ENCODE peak calls at places on chromosomes 5 and 9, in four cellular contexts. U is trophoblast cell, N is cardiac muscle cell, Q is MM.1S. W is an unnamed sample.

GRCh38 chr9:113634597-113635515 is 171.3 kb downstream of the RGS3 start:
- DNase-seq in U (no peak), N (no peak), Q (no peak), W (no peak)

GRCh38 chr5:172044631-172045314 is 38.3 kb upstream of the FBXW11 start:
- DNase-seq in U (no peak), N (no peak), Q (no peak), W (no peak)

GRCh38 chr9:76912631-76913275 is 6.8 kb upstream of the PRUNE2 start:
- DNase-seq in U (no peak), N (peak), Q (no peak), W (no peak)

GRCh38 chr5:109191153-109191558 is 218.6 kb downstream of the PJA2 start:
- DNase-seq in U (no peak), N (peak), Q (peak), W (no peak)

GRCh38 chr5:90638878-90639277 is 80.3 kb downstream of the ADGRV1 start:
- DNase-seq in U (no peak), N (no peak), Q (peak), W (no peak)

GRCh38 chr5:66969963-66970362 is 226.6 kb downstream of the CD180 start:
- DNase-seq in U (no peak), N (no peak), Q (no peak), W (no peak)

GRCh38 chr9:12166511-12166910 is 526.7 kb upstream of the TYRP1 start:
- DNase-seq in U (no peak), N (no peak), Q (no peak), W (no peak)

GRCh38 chr9:99052849-99053715 is 51.8 kb upstream of the TGFBR1 start:
- DNase-seq in U (no peak), N (no peak), Q (peak), W (no peak)

GRCh38 chr9:136769710-136770191 is 5.4 kb upstream of the LCN15 start:
- DNase-seq in U (no peak), N (peak), Q (peak), W (no peak)

GRCh38 chr5:98772415-98773213 is 849 bp upstream of the RGMB start:
- DNase-seq in U (peak), N (peak), Q (peak), W (peak)

GRCh38 chr5:34734321-34734720 is 78.2 kb downstream of the RAI14 start:
- DNase-seq in U (no peak), N (peak), Q (no peak), W (no peak)

GRCh38 chr5:140224658-140225057 is 49.7 kb downstream of the CYSTM1 start:
- DNase-seq in U (no peak), N (no peak), Q (no peak), W (no peak)

GRCh38 chr5:66540078-66540477 is 56.1 kb upstream of the MAST4 start:
- DNase-seq in U (no peak), N (no peak), Q (no peak), W (no peak)

GRCh38 chr5:100803391-100803790 is 99.7 kb downstream of the ST8SIA4 start:
- DNase-seq in U (no peak), N (peak), Q (no peak), W (no peak)

GRCh38 chr9:133558191-133559126 is 24.0 kb downstream of the ADAMTSL2 start:
- DNase-seq in U (peak), N (peak), Q (peak), W (no peak)

GRCh38 chr5:149372041-149372805 is 6.9 kb downstream of the IL17B start:
- DNase-seq in U (no peak), N (no peak), Q (no peak), W (no peak)

GRCh38 chr9:92155221-92155620 is 40.0 kb upstream of the SPTLC1 start:
- DNase-seq in U (no peak), N (no peak), Q (no peak), W (no peak)

GRCh38 chr5:36300927-36301540 is 668 bp downstream of the RANBP3L start:
- DNase-seq in U (no peak), N (no peak), Q (peak), W (no peak)

DNA sequence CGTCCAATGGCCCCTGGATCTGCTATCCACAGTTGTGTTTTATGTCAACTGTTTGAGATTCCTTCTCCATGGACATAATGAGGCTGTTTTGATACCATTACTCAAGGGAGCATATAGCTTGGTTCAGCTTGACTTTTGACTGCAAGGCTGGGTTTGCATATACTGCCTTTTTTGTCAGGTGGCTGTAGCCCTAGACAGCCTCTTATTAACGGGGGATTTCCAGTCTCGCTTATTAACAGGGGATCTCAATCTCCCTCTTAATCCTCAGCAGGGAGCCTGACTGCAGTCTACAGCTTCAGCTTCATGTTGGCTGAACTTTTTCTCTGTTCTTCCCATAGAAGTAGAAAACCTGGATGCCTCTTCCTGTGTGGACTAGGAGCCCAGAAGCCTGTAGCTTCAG is 73.7 kb upstream of the TNC start:
- DNase-seq in U (no peak), N (no peak), Q (no peak), W (no peak)
- H3K4me3 ChIP-seq in U (no peak), N (no peak), Q (no peak), W (no peak)

GRCh38 chr5:123098767-123099513 is 9.9 kb downstream of the PRDM6 start:
- DNase-seq in U (peak), N (peak), Q (no peak), W (no peak)
- H3K4me3 ChIP-seq in U (peak), N (peak), Q (no peak), W (no peak)

GRCh38 chr9:129402931-129403742 is 217.8 kb downstream of the C9orf50 start:
- DNase-seq in U (no peak), N (no peak), Q (no peak), W (no peak)

GRCh38 chr9:129400001-129400970 is 220.6 kb downstream of the C9orf50 start:
- DNase-seq in U (no peak), N (no peak), Q (no peak), W (no peak)

GRCh38 chr9:129402341-129402739 is 218.6 kb downstream of the C9orf50 start:
- DNase-seq in U (no peak), N (peak), Q (no peak), W (no peak)

GRCh38 chr9:129400971-129401622 is 219.8 kb downstream of the C9orf50 start:
- DNase-seq in U (no peak), N (no peak), Q (no peak), W (no peak)

GRCh38 chr9:129401623-129402340 is 219.1 kb downstream of the C9orf50 start:
- DNase-seq in U (no peak), N (peak), Q (no peak), W (peak)
- H3K4me3 ChIP-seq in U (no peak), N (no peak), Q (no peak), W (no peak)

GRCh38 chr5:138366556-138367382 is 14.3 kb downstream of the KDM3B start:
- DNase-seq in U (no peak), N (no peak), Q (no peak), W (no peak)
- H3K4me3 ChIP-seq in U (no peak), N (no peak), Q (no peak), W (no peak)

GRCh38 chr5:10536511-10536910 is 27.4 kb upstream of the ANKRD33B start:
- DNase-seq in U (no peak), N (no peak), Q (peak), W (no peak)
- H3K4me3 ChIP-seq in U (no peak), N (no peak), Q (peak), W (no peak)